ENCODE peak calls at places on chromosomes 4 and X, in eight cellular contexts. One of them, this sample, is unnamed.

GRCh38 chr4:1300466-1301455 is 11.1 kb downstream of the MAEA start:
- DNase-seq in HCT116: no peak
- DNase-seq in H1: no peak
- DNase-seq in ovary: no peak
- DNase-seq in A549: no peak
- DNase-seq in sigmoid colon: peak
- DNase-seq in suprapubic skin: no peak
- DNase-seq in tibial nerve: no peak
- DNase-seq in this sample: no peak

GRCh38 chr4:138788857-138789256 is 226.7 kb upstream of the NOCT start:
- DNase-seq in HCT116: no peak
- DNase-seq in H1: no peak
- DNase-seq in ovary: no peak
- DNase-seq in A549: no peak
- DNase-seq in sigmoid colon: no peak
- DNase-seq in suprapubic skin: no peak
- DNase-seq in tibial nerve: no peak
- DNase-seq in this sample: no peak

GRCh38 chrX:17359500-17359899 is 15.5 kb upstream of the NHS start:
- DNase-seq in HCT116: no peak
- DNase-seq in H1: no peak
- DNase-seq in ovary: no peak
- DNase-seq in A549: no peak
- DNase-seq in sigmoid colon: no peak
- DNase-seq in suprapubic skin: no peak
- DNase-seq in tibial nerve: no peak
- DNase-seq in this sample: no peak

GRCh38 chr4:129641179-129641578 is 545.2 kb downstream of the C4orf33 start:
- DNase-seq in HCT116: peak
- DNase-seq in H1: peak
- DNase-seq in ovary: no peak
- DNase-seq in A549: peak
- DNase-seq in sigmoid colon: peak
- DNase-seq in suprapubic skin: no peak
- DNase-seq in tibial nerve: peak
- DNase-seq in this sample: no peak

GRCh38 chrX:84188320-84188834 is 378 bp upstream of the RPS6KA6 start:
- DNase-seq in HCT116: no peak
- DNase-seq in H1: peak
- DNase-seq in ovary: peak
- DNase-seq in A549: peak
- DNase-seq in sigmoid colon: peak
- DNase-seq in suprapubic skin: peak
- DNase-seq in tibial nerve: no peak
- DNase-seq in this sample: no peak

GRCh38 chrX:139559383-139560042 is 29.0 kb downstream of the F9 start:
- DNase-seq in HCT116: peak
- DNase-seq in H1: no peak
- DNase-seq in ovary: no peak
- DNase-seq in A549: peak
- DNase-seq in sigmoid colon: no peak
- DNase-seq in suprapubic skin: no peak
- DNase-seq in tibial nerve: no peak
- DNase-seq in this sample: peak

GRCh38 chrX:133302775-133303445 is 84.8 kb upstream of the TFDP3 start:
- DNase-seq in HCT116: no peak
- DNase-seq in H1: no peak
- DNase-seq in ovary: no peak
- DNase-seq in A549: no peak
- DNase-seq in sigmoid colon: no peak
- DNase-seq in suprapubic skin: no peak
- DNase-seq in tibial nerve: no peak
- DNase-seq in this sample: no peak

GRCh38 chr4:153573881-153574807 is 108.0 kb downstream of the TMEM131L start:
- DNase-seq in HCT116: peak
- DNase-seq in H1: no peak
- DNase-seq in ovary: peak
- DNase-seq in A549: peak
- DNase-seq in sigmoid colon: peak
- DNase-seq in suprapubic skin: no peak
- DNase-seq in tibial nerve: peak
- DNase-seq in this sample: peak

GRCh38 chr4:52956691-52957090 is 94.6 kb downstream of the RASL11B start:
- DNase-seq in HCT116: no peak
- DNase-seq in H1: no peak
- DNase-seq in ovary: no peak
- DNase-seq in A549: no peak
- DNase-seq in sigmoid colon: no peak
- DNase-seq in suprapubic skin: no peak
- DNase-seq in tibial nerve: no peak
- DNase-seq in this sample: no peak

GRCh38 chrX:48520976-48521352 is 644 bp upstream of the EBP start:
- DNase-seq in HCT116: no peak
- DNase-seq in H1: no peak
- DNase-seq in ovary: no peak
- DNase-seq in A549: no peak
- DNase-seq in sigmoid colon: no peak
- DNase-seq in suprapubic skin: no peak
- DNase-seq in tibial nerve: no peak
- DNase-seq in this sample: no peak

GRCh38 chr4:152534541-152535231 is 1.2 kb downstream of the FBXW7 start:
- DNase-seq in HCT116: no peak
- DNase-seq in H1: peak
- DNase-seq in ovary: peak
- DNase-seq in A549: no peak
- DNase-seq in sigmoid colon: no peak
- DNase-seq in suprapubic skin: peak
- DNase-seq in tibial nerve: no peak
- DNase-seq in this sample: no peak

GRCh38 chr4:2418652-2419571 is at the start of gene CFAP99:
- DNase-seq in HCT116: peak
- DNase-seq in H1: peak
- DNase-seq in ovary: peak
- DNase-seq in A549: peak
- DNase-seq in sigmoid colon: peak
- DNase-seq in suprapubic skin: peak
- DNase-seq in tibial nerve: peak
- DNase-seq in this sample: peak

GRCh38 chr4:2417196-2417764 is 1.2 kb downstream of the ZFYVE28 start:
- DNase-seq in HCT116: no peak
- DNase-seq in H1: no peak
- DNase-seq in ovary: no peak
- DNase-seq in A549: no peak
- DNase-seq in sigmoid colon: no peak
- DNase-seq in suprapubic skin: no peak
- DNase-seq in tibial nerve: no peak
- DNase-seq in this sample: no peak

GRCh38 chr4:2416564-2417195 is 1.8 kb downstream of the ZFYVE28 start:
- DNase-seq in HCT116: no peak
- DNase-seq in H1: peak
- DNase-seq in ovary: no peak
- DNase-seq in A549: no peak
- DNase-seq in sigmoid colon: no peak
- DNase-seq in suprapubic skin: no peak
- DNase-seq in tibial nerve: no peak
- DNase-seq in this sample: no peak

GRCh38 chr4:2419814-2420213 is 1.1 kb downstream of the CFAP99 start:
- DNase-seq in HCT116: no peak
- DNase-seq in H1: no peak
- DNase-seq in ovary: no peak
- DNase-seq in A549: no peak
- DNase-seq in sigmoid colon: no peak
- DNase-seq in suprapubic skin: no peak
- DNase-seq in tibial nerve: no peak
- DNase-seq in this sample: no peak

GRCh38 chr4:2417765-2418651 is at the start of gene ZFYVE28:
- DNase-seq in HCT116: no peak
- DNase-seq in H1: peak
- DNase-seq in ovary: peak
- DNase-seq in A549: peak
- DNase-seq in sigmoid colon: no peak
- DNase-seq in suprapubic skin: no peak
- DNase-seq in tibial nerve: no peak
- DNase-seq in this sample: no peak
- TF ChIP-seq POLR2A in HCT116: peak
- TF ChIP-seq POLR2A in H1: no peak
- TF ChIP-seq POLR2A in ovary: no peak
- TF ChIP-seq POLR2A in A549: peak
- TF ChIP-seq POLR2A in sigmoid colon: no peak
- TF ChIP-seq POLR2A in suprapubic skin: no peak
- TF ChIP-seq POLR2A in tibial nerve: peak
- TF ChIP-seq POLR2A in this sample: no peak

GRCh38 chr4:39976945-39977488 is 694 bp downstream of the PDS5A start:
- DNase-seq in HCT116: no peak
- DNase-seq in H1: no peak
- DNase-seq in ovary: peak
- DNase-seq in A549: peak
- DNase-seq in sigmoid colon: peak
- DNase-seq in suprapubic skin: no peak
- DNase-seq in tibial nerve: peak
- DNase-seq in this sample: peak
- TF ChIP-seq POLR2A in HCT116: no peak
- TF ChIP-seq POLR2A in H1: no peak
- TF ChIP-seq POLR2A in ovary: no peak
- TF ChIP-seq POLR2A in A549: no peak
- TF ChIP-seq POLR2A in sigmoid colon: no peak
- TF ChIP-seq POLR2A in suprapubic skin: no peak
- TF ChIP-seq POLR2A in tibial nerve: no peak
- TF ChIP-seq POLR2A in this sample: no peak

GRCh38 chr4:10074076-10074766 is 42.4 kb downstream of the WDR1 start:
- DNase-seq in HCT116: no peak
- DNase-seq in H1: no peak
- DNase-seq in ovary: no peak
- DNase-seq in A549: no peak
- DNase-seq in sigmoid colon: peak
- DNase-seq in suprapubic skin: no peak
- DNase-seq in tibial nerve: no peak
- DNase-seq in this sample: no peak
- TF ChIP-seq POLR2A in HCT116: no peak
- TF ChIP-seq POLR2A in H1: peak
- TF ChIP-seq POLR2A in ovary: no peak
- TF ChIP-seq POLR2A in A549: no peak
- TF ChIP-seq POLR2A in sigmoid colon: no peak
- TF ChIP-seq POLR2A in suprapubic skin: no peak
- TF ChIP-seq POLR2A in tibial nerve: no peak
- TF ChIP-seq POLR2A in this sample: no peak

GRCh38 chr4:51907001-51907669 is 64.2 kb downstream of the DCUN1D4 start:
- DNase-seq in HCT116: no peak
- DNase-seq in H1: no peak
- DNase-seq in ovary: no peak
- DNase-seq in A549: no peak
- DNase-seq in sigmoid colon: no peak
- DNase-seq in suprapubic skin: no peak
- DNase-seq in tibial nerve: no peak
- DNase-seq in this sample: no peak

GRCh38 chr4:51906167-51906647 is 63.3 kb downstream of the DCUN1D4 start:
- DNase-seq in HCT116: no peak
- DNase-seq in H1: no peak
- DNase-seq in ovary: no peak
- DNase-seq in A549: no peak
- DNase-seq in sigmoid colon: no peak
- DNase-seq in suprapubic skin: no peak
- DNase-seq in tibial nerve: no peak
- DNase-seq in this sample: no peak

GRCh38 chr4:51895816-51896408 is 53.0 kb downstream of the DCUN1D4 start:
- DNase-seq in HCT116: peak
- DNase-seq in H1: peak
- DNase-seq in ovary: peak
- DNase-seq in A549: peak
- DNase-seq in sigmoid colon: peak
- DNase-seq in suprapubic skin: peak
- DNase-seq in tibial nerve: peak
- DNase-seq in this sample: peak

GRCh38 chr4:51901363-51901762 is 58.4 kb downstream of the DCUN1D4 start:
- DNase-seq in HCT116: no peak
- DNase-seq in H1: no peak
- DNase-seq in ovary: no peak
- DNase-seq in A549: no peak
- DNase-seq in sigmoid colon: no peak
- DNase-seq in suprapubic skin: no peak
- DNase-seq in tibial nerve: no peak
- DNase-seq in this sample: no peak
- TF ChIP-seq POLR2A in HCT116: no peak
- TF ChIP-seq POLR2A in H1: no peak
- TF ChIP-seq POLR2A in ovary: no peak
- TF ChIP-seq POLR2A in A549: no peak
- TF ChIP-seq POLR2A in sigmoid colon: no peak
- TF ChIP-seq POLR2A in suprapubic skin: no peak
- TF ChIP-seq POLR2A in tibial nerve: no peak
- TF ChIP-seq POLR2A in this sample: no peak